ENCODE peak calls at places on chromosomes 16 and 17, in eight cellular contexts. One of them, this sample, is unnamed.

GRCh38 chr17:77830816-77831490 is 127.5 kb upstream of the TNRC6C start:
- DNase-seq in H9: no peak
- DNase-seq in OCI-LY7: no peak
- DNase-seq in HCT116: no peak
- DNase-seq in neural progenitor cell: no peak
- DNase-seq in fibroblast of lung: no peak
- DNase-seq in astrocyte: no peak
- DNase-seq in GM23248: no peak
- DNase-seq in this sample: no peak

GRCh38 chr17:8285270-8286181 is 2.9 kb upstream of the RANGRF start:
- DNase-seq in GM23248: no peak
- DNase-seq in neural progenitor cell: no peak
- DNase-seq in fibroblast of lung: no peak
- DNase-seq in OCI-LY7: peak
- DNase-seq in astrocyte: no peak
- DNase-seq in HCT116: no peak
- DNase-seq in H9: no peak
- DNase-seq in this sample: no peak

GRCh38 chr17:80375186-80375585 is 39.8 kb upstream of the ENDOV start:
- DNase-seq in fibroblast of lung: no peak
- DNase-seq in neural progenitor cell: no peak
- DNase-seq in HCT116: no peak
- DNase-seq in astrocyte: no peak
- DNase-seq in GM23248: no peak
- DNase-seq in H9: no peak
- DNase-seq in OCI-LY7: no peak
- DNase-seq in this sample: no peak

GRCh38 chr16:80596507-80597207 is 55.9 kb downstream of the DYNLRB2 start:
- DNase-seq in OCI-LY7: no peak
- DNase-seq in GM23248: no peak
- DNase-seq in fibroblast of lung: no peak
- DNase-seq in neural progenitor cell: no peak
- DNase-seq in astrocyte: no peak
- DNase-seq in HCT116: no peak
- DNase-seq in H9: no peak
- DNase-seq in this sample: no peak

GRCh38 chr16:2282866-2283555 is 15.1 kb upstream of the RNPS1 start:
- DNase-seq in GM23248: no peak
- DNase-seq in H9: no peak
- DNase-seq in OCI-LY7: no peak
- DNase-seq in neural progenitor cell: no peak
- DNase-seq in HCT116: no peak
- DNase-seq in astrocyte: no peak
- DNase-seq in fibroblast of lung: no peak
- DNase-seq in this sample: no peak

GRCh38 chr17:65013613-65014391 is 42.7 kb downstream of the GNA13 start:
- DNase-seq in GM23248: peak
- DNase-seq in astrocyte: peak
- DNase-seq in fibroblast of lung: peak
- DNase-seq in HCT116: peak
- DNase-seq in neural progenitor cell: no peak
- DNase-seq in H9: no peak
- DNase-seq in OCI-LY7: no peak
- DNase-seq in this sample: peak

GRCh38 chr16:9012848-9013507 is 49.3 kb upstream of the USP7 start:
- DNase-seq in neural progenitor cell: peak
- DNase-seq in H9: peak
- DNase-seq in astrocyte: no peak
- DNase-seq in GM23248: peak
- DNase-seq in HCT116: no peak
- DNase-seq in OCI-LY7: no peak
- DNase-seq in fibroblast of lung: peak
- DNase-seq in this sample: no peak

GRCh38 chr16:26542198-26542597 is 524.5 kb upstream of the C16orf82 start:
- DNase-seq in astrocyte: no peak
- DNase-seq in HCT116: no peak
- DNase-seq in fibroblast of lung: no peak
- DNase-seq in GM23248: no peak
- DNase-seq in OCI-LY7: no peak
- DNase-seq in neural progenitor cell: no peak
- DNase-seq in H9: no peak
- DNase-seq in this sample: no peak

GRCh38 chr16:4694664-4695451 is 1.5 kb downstream of the NUDT16L1 start:
- DNase-seq in fibroblast of lung: no peak
- DNase-seq in HCT116: no peak
- DNase-seq in astrocyte: no peak
- DNase-seq in H9: no peak
- DNase-seq in neural progenitor cell: no peak
- DNase-seq in GM23248: peak
- DNase-seq in OCI-LY7: no peak
- DNase-seq in this sample: no peak

GRCh38 chr16:10876799-10877341 is at the start of gene CIITA:
- DNase-seq in HCT116: peak
- DNase-seq in GM23248: peak
- DNase-seq in fibroblast of lung: peak
- DNase-seq in neural progenitor cell: no peak
- DNase-seq in H9: peak
- DNase-seq in astrocyte: peak
- DNase-seq in OCI-LY7: peak
- DNase-seq in this sample: peak

GRCh38 chr17:19338031-19338990 is 24.2 kb downstream of the B9D1 start:
- DNase-seq in HCT116: no peak
- DNase-seq in astrocyte: peak
- DNase-seq in OCI-LY7: peak
- DNase-seq in GM23248: peak
- DNase-seq in H9: peak
- DNase-seq in fibroblast of lung: peak
- DNase-seq in neural progenitor cell: peak
- DNase-seq in this sample: peak

GRCh38 chr17:39751637-39752036 is 13.9 kb downstream of the GRB7 start:
- DNase-seq in HCT116: no peak
- DNase-seq in GM23248: peak
- DNase-seq in astrocyte: no peak
- DNase-seq in neural progenitor cell: no peak
- DNase-seq in OCI-LY7: no peak
- DNase-seq in fibroblast of lung: no peak
- DNase-seq in H9: peak
- DNase-seq in this sample: no peak

GRCh38 chr17:27378482-27379200 is 77.6 kb upstream of the KSR1 start:
- DNase-seq in HCT116: no peak
- DNase-seq in OCI-LY7: no peak
- DNase-seq in H9: no peak
- DNase-seq in neural progenitor cell: no peak
- DNase-seq in GM23248: no peak
- DNase-seq in fibroblast of lung: no peak
- DNase-seq in astrocyte: peak
- DNase-seq in this sample: no peak

GRCh38 chr16:1194665-1195392 is 30.2 kb downstream of the TPSG1 start:
- DNase-seq in HCT116: no peak
- DNase-seq in GM23248: peak
- DNase-seq in OCI-LY7: peak
- DNase-seq in fibroblast of lung: no peak
- DNase-seq in H9: peak
- DNase-seq in astrocyte: no peak
- DNase-seq in neural progenitor cell: peak
- DNase-seq in this sample: no peak

GRCh38 chr17:82435103-82435502 is 15.4 kb downstream of the CYBC1 start:
- DNase-seq in neural progenitor cell: no peak
- DNase-seq in HCT116: no peak
- DNase-seq in H9: no peak
- DNase-seq in OCI-LY7: no peak
- DNase-seq in fibroblast of lung: no peak
- DNase-seq in GM23248: peak
- DNase-seq in astrocyte: no peak
- DNase-seq in this sample: no peak

GRCh38 chr16:12133738-12134137 is 157.2 kb downstream of the SNX29 start:
- DNase-seq in HCT116: no peak
- DNase-seq in fibroblast of lung: no peak
- DNase-seq in neural progenitor cell: no peak
- DNase-seq in H9: no peak
- DNase-seq in astrocyte: no peak
- DNase-seq in GM23248: no peak
- DNase-seq in OCI-LY7: no peak
- DNase-seq in this sample: no peak

GRCh38 chr16:75088226-75088625 is 28.4 kb downstream of the LDHD start:
- DNase-seq in fibroblast of lung: no peak
- DNase-seq in astrocyte: no peak
- DNase-seq in GM23248: no peak
- DNase-seq in OCI-LY7: no peak
- DNase-seq in neural progenitor cell: no peak
- DNase-seq in HCT116: no peak
- DNase-seq in H9: no peak
- DNase-seq in this sample: no peak

GRCh38 chr16:27436921-27437650 is 35.1 kb downstream of the IL21R start:
- DNase-seq in OCI-LY7: no peak
- DNase-seq in HCT116: no peak
- DNase-seq in H9: peak
- DNase-seq in fibroblast of lung: no peak
- DNase-seq in astrocyte: no peak
- DNase-seq in neural progenitor cell: no peak
- DNase-seq in GM23248: no peak
- DNase-seq in this sample: no peak

GRCh38 chr17:50493744-50494143 is 14.5 kb upstream of the MYCBPAP start:
- DNase-seq in neural progenitor cell: no peak
- DNase-seq in GM23248: no peak
- DNase-seq in fibroblast of lung: no peak
- DNase-seq in H9: no peak
- DNase-seq in HCT116: no peak
- DNase-seq in OCI-LY7: no peak
- DNase-seq in astrocyte: no peak
- DNase-seq in this sample: no peak
- H2AFZ ChIP-seq in neural progenitor cell: peak
- H2AFZ ChIP-seq in GM23248: no peak
- H2AFZ ChIP-seq in fibroblast of lung: no peak
- H2AFZ ChIP-seq in H9: no peak
- H2AFZ ChIP-seq in HCT116: no peak
- H2AFZ ChIP-seq in OCI-LY7: no peak
- H2AFZ ChIP-seq in astrocyte: no peak
- H2AFZ ChIP-seq in this sample: no peak

GRCh38 chr17:68248199-68248825 is 469 bp downstream of the AMZ2 start:
- DNase-seq in fibroblast of lung: peak
- DNase-seq in astrocyte: peak
- DNase-seq in GM23248: peak
- DNase-seq in OCI-LY7: no peak
- DNase-seq in HCT116: no peak
- DNase-seq in H9: no peak
- DNase-seq in neural progenitor cell: no peak
- DNase-seq in this sample: peak

GRCh38 chr17:68246271-68247028 is 1.4 kb upstream of the AMZ2 start:
- DNase-seq in fibroblast of lung: no peak
- DNase-seq in OCI-LY7: no peak
- DNase-seq in GM23248: no peak
- DNase-seq in HCT116: no peak
- DNase-seq in H9: no peak
- DNase-seq in neural progenitor cell: no peak
- DNase-seq in astrocyte: no peak
- DNase-seq in this sample: no peak

GRCh38 chr17:68255151-68255550 is 7.3 kb downstream of the AMZ2 start:
- DNase-seq in astrocyte: no peak
- DNase-seq in OCI-LY7: no peak
- DNase-seq in H9: no peak
- DNase-seq in fibroblast of lung: no peak
- DNase-seq in HCT116: no peak
- DNase-seq in GM23248: no peak
- DNase-seq in neural progenitor cell: no peak
- DNase-seq in this sample: no peak

GRCh38 chr17:68247445-68248198 is at the start of gene AMZ2:
- DNase-seq in H9: peak
- DNase-seq in HCT116: peak
- DNase-seq in neural progenitor cell: peak
- DNase-seq in fibroblast of lung: peak
- DNase-seq in astrocyte: peak
- DNase-seq in OCI-LY7: peak
- DNase-seq in GM23248: peak
- DNase-seq in this sample: peak

GRCh38 chr17:68248886-68249872 is 1.3 kb downstream of the AMZ2 start:
- DNase-seq in OCI-LY7: peak
- DNase-seq in neural progenitor cell: no peak
- DNase-seq in GM23248: peak
- DNase-seq in fibroblast of lung: no peak
- DNase-seq in HCT116: no peak
- DNase-seq in astrocyte: no peak
- DNase-seq in H9: no peak
- DNase-seq in this sample: no peak
- H2AFZ ChIP-seq in OCI-LY7: no peak
- H2AFZ ChIP-seq in neural progenitor cell: no peak
- H2AFZ ChIP-seq in GM23248: peak
- H2AFZ ChIP-seq in fibroblast of lung: no peak
- H2AFZ ChIP-seq in HCT116: no peak
- H2AFZ ChIP-seq in astrocyte: no peak
- H2AFZ ChIP-seq in H9: no peak
- H2AFZ ChIP-seq in this sample: no peak

DNA sequence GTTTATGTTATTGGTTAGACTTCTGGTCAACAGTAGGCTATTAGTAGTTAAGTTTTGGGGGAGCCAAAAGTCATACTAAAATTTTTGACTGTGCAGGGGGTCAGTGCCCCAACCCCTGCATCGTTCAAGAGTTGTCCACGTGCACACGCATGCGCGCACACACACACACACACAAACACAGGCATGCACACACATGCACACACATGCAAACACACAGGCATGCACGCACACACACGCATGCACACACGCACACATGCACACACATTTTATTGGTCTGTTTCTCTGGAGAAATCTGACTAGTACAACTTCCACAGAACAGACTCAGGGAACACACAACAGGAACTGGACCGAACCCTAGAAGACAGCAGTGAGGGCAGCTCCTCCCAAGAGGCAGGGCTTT is 24.4 kb upstream of the USP10 start:
- DNase-seq in OCI-LY7: no peak
- DNase-seq in HCT116: no peak
- DNase-seq in H9: no peak
- DNase-seq in fibroblast of lung: no peak
- DNase-seq in neural progenitor cell: no peak
- DNase-seq in astrocyte: no peak
- DNase-seq in GM23248: no peak
- DNase-seq in this sample: no peak
- H2AFZ ChIP-seq in OCI-LY7: no peak
- H2AFZ ChIP-seq in HCT116: no peak
- H2AFZ ChIP-seq in H9: no peak
- H2AFZ ChIP-seq in fibroblast of lung: no peak
- H2AFZ ChIP-seq in neural progenitor cell: no peak
- H2AFZ ChIP-seq in astrocyte: no peak
- H2AFZ ChIP-seq in GM23248: no peak
- H2AFZ ChIP-seq in this sample: no peak

DNA sequence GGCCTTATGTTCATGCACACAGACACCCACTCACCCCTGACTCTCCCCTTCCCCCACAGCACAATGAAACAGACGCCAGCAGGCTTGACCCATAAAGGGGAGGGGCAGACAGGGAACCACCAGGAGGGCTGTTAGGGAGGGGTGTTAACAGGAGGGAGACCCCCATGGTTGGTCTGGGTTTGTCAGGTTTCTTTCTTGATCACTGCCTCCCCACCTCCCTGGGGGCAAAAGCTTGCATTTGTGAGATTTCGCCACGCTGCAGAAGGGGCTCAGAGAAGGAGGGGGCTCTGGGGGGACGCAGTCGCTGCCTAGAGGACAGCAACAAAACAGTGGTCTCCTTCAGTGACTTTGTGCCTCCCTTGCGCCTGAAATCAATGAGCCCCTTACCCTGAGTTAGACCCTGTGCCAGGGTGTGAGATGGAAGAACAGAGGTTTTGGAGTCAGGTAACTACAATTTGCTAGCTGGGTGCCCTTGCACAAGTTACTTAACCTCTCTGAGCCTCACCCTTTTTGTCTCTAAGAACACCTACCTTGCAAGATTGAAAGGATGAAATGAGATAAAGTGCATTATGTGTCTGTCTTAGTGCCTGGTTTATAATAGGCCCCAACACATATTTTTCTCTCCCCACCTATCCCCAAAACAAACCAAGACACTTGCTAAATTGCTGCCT is 9.7 kb downstream of the RND2 start:
- DNase-seq in HCT116: no peak
- DNase-seq in astrocyte: no peak
- DNase-seq in OCI-LY7: no peak
- DNase-seq in fibroblast of lung: no peak
- DNase-seq in GM23248: no peak
- DNase-seq in H9: no peak
- DNase-seq in neural progenitor cell: no peak
- DNase-seq in this sample: no peak
- H2AFZ ChIP-seq in HCT116: no peak
- H2AFZ ChIP-seq in astrocyte: no peak
- H2AFZ ChIP-seq in OCI-LY7: no peak
- H2AFZ ChIP-seq in fibroblast of lung: no peak
- H2AFZ ChIP-seq in GM23248: no peak
- H2AFZ ChIP-seq in H9: no peak
- H2AFZ ChIP-seq in neural progenitor cell: no peak
- H2AFZ ChIP-seq in this sample: no peak